ENCODE peak calls at places on chromosomes 3 and 15, in eight cellular contexts. M is tibial nerve, L is NT2/D1, C is Peyer's patch, J is Caco-2, D is stomach, X is cardiac muscle cell, Z is suprapubic skin. Y is an unnamed sample.
A peak's percentile ranks its signal among the peaks of the same experiment; 100 is the strongest.

GRCh38 chr3:196127308-196128040 is 45.6 kb upstream of the TFRC start:
- DNase-seq in M (no peak), Z (no peak), C (no peak), J (no peak), X (peak; percentile 66), D (peak; percentile 30), L (no peak), Y (peak; percentile 38)

GRCh38 chr3:170062769-170063168 is 25.0 kb downstream of the GPR160 start:
- DNase-seq in J (no peak), Z (no peak), D (no peak), M (no peak), X (no peak), C (peak; percentile 40), L (no peak), Y (no peak)

GRCh38 chr3:13277860-13278531 is 142.1 kb downstream of the NUP210 start:
- DNase-seq in D (no peak), Z (no peak), J (no peak), X (no peak), C (peak; percentile 45), L (no peak), M (no peak), Y (no peak)

GRCh38 chr3:20478407-20478806 is 292.4 kb upstream of the SGO1 start:
- DNase-seq in X (no peak), M (no peak), C (no peak), D (no peak), L (no peak), Z (no peak), J (no peak), Y (no peak)

GRCh38 chr15:50889589-50889988 is 18.9 kb upstream of the AP4E1 start:
- DNase-seq in D (no peak), X (no peak), Z (no peak), C (no peak), M (no peak), L (no peak), J (no peak), Y (no peak)

GRCh38 chr15:52730163-52730562 is 51.0 kb upstream of the ATOSA start:
- DNase-seq in L (no peak), X (no peak), Z (no peak), M (no peak), C (peak; percentile 74), J (no peak), D (no peak), Y (peak; percentile 57)

GRCh38 chr3:4071481-4072184 is 231.5 kb upstream of the SETMAR start:
- DNase-seq in C (peak; percentile 58), L (peak; percentile 81), Z (no peak), D (no peak), J (no peak), X (no peak), M (no peak), Y (no peak)

GRCh38 chr3:95923496-95924210 is 890.7 kb upstream of the EPHA6 start:
- DNase-seq in J (no peak), Z (peak; percentile 73), D (no peak), M (no peak), X (no peak), L (no peak), C (peak; percentile 45), Y (no peak)

GRCh38 chr3:53773586-53774368 is 72.4 kb downstream of the CHDH start:
- DNase-seq in J (no peak), L (no peak), Z (no peak), C (no peak), M (no peak), X (no peak), D (no peak), Y (no peak)

GRCh38 chr3:124044961-124045360 is 53.0 kb upstream of the ROPN1 start:
- DNase-seq in L (no peak), X (no peak), J (no peak), Z (no peak), D (no peak), M (no peak), C (no peak), Y (no peak)

GRCh38 chr15:90519688-90520087 is 10.0 kb upstream of the CRTC3 start:
- DNase-seq in M (no peak), Z (no peak), X (no peak), J (no peak), D (no peak), L (no peak), C (no peak), Y (no peak)

GRCh38 chr15:31438601-31439265 is 112.1 kb downstream of the KLF13 start:
- DNase-seq in J (no peak), M (no peak), Z (peak; percentile 52), C (no peak), X (no peak), L (no peak), D (no peak), Y (no peak)

GRCh38 chr15:31440754-31441298 is 114.2 kb downstream of the KLF13 start:
- DNase-seq in L (no peak), M (peak; percentile 37), X (peak; percentile 32), J (peak; percentile 27), Z (peak; percentile 77), D (peak; percentile 42), C (peak; percentile 73), Y (peak; percentile 44)

GRCh38 chr15:31439328-31439727 is 112.7 kb downstream of the KLF13 start:
- DNase-seq in M (no peak), L (no peak), C (peak; percentile 78), J (peak; percentile 54), D (no peak), X (no peak), Z (peak; percentile 63), Y (peak; percentile 50)

GRCh38 chr15:31444844-31445243 is 118.2 kb downstream of the KLF13 start:
- DNase-seq in L (no peak), J (no peak), M (no peak), C (no peak), X (no peak), Z (no peak), D (no peak), Y (no peak)

DNA sequence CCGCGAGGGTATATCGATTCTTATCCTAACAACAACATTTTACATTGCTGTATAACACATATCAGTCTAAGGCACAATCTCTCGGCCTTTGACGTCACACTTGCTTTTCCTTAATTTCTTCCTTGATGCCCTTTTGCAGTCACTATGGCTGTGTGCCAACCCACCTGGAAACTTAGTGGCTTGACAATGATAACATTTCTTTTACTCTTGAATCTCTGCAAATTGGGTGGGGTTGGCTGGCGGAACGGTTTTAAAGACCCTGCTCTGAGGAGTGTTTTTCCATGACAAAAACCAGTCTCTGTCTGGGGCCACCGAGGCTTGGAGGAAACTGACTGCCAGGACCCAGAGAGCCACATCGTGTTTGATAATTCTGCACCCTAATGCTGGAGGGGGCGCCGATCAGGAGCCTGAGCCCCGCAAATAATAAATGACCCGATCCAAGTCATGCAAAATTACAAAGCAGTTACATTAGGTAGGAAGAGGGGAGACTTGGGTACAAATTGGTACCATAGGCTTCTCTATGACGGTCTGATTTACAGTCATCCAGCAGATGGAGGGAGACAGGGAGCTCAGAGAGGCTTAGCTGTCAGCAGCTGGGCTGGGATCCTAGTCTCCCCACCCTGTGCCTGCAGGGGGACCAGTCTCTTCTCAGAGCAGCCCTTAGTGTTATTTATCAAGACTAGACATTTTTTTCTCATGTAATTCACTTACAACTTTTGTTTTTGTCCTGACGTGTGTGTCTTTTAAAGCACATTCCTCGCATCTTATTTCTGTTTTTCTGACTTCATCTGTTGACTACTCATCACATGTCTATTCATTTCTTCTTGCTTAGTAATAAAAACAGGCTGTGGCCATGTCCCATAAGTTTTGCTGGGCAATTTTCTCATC is 115.8 kb downstream of the KLF13 start:
- DNase-seq in C (no peak), L (no peak), Z (peak; percentile 82), J (peak; percentile 26), X (no peak), D (peak; percentile 42), M (no peak), Y (no peak)
- H3K4me3 ChIP-seq in C (no peak overlapping the region), L (no peak overlapping the region), Z (no peak overlapping the region), J (no peak overlapping the region), X (no peak overlapping the region), D (no peak overlapping the region), M (no peak overlapping the region), Y (no peak overlapping the region)

GRCh38 chr3:35544976-35545375 is 94.3 kb upstream of the ARPP21 start:
- DNase-seq in M (no peak), L (no peak), C (no peak), D (no peak), J (no peak), Z (no peak), X (no peak), Y (no peak)
- H3K4me1 ChIP-seq in M (no peaks in the 10 kb centered on the region), L (no peaks in the 10 kb centered on the region), C (no peaks in the 10 kb centered on the region), D (no peaks in the 10 kb centered on the region), J (no peaks in the 10 kb centered on the region), Z (no peaks in the 10 kb centered on the region), X (no peaks in the 10 kb centered on the region), Y (no peaks in the 10 kb centered on the region)

DNA sequence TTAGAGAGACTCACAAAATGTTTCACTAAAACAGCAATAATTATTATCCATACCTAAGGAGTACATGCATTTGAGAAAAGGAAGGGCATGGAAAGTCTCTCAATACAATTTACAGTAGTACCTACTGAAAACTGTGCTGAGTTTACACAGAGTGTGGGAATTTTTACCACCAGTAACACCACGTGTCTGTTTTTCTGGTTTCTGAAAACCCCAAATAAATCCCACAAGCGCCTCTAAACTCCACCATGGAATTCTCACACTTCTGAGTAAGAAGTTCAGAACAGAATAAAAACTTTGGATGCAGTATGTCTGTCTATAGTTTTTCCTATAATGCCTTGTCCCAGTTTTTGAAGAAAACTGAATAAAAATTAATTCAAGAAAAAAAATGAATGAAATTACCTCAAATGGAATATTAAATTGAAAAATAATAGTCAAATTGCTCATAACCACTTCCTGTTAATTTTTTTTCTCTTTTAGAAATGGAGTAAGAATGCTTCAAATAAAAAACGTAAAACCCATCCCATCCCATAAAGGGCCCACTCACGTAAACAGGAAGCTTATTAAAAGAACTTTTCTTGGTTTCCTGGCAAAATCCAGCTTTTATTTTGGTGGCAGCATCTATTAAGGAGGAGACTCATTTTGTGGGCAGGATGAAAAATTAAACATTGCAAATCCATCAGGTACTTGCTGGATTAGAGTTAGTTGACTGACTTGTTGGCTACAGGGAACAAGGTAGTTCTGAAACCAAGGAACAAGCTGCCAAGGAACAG is 378.1 kb downstream of the TIGIT start:
- DNase-seq in L (no peak), C (no peak), M (no peak), X (no peak), D (no peak), Z (no peak), J (no peak), Y (no peak)
- H3K4me3 ChIP-seq in L (no peak overlapping the region), C (no peak overlapping the region), M (no peak overlapping the region), X (no peak overlapping the region), D (no peak overlapping the region), Z (no peak overlapping the region), J (no peak overlapping the region), Y (no peak overlapping the region)

GRCh38 chr15:85330941-85331588 is 49.3 kb upstream of the AKAP13 start:
- DNase-seq in X (peak; percentile 92), L (peak; percentile 64), M (peak; percentile 85), D (peak; percentile 92), J (peak; percentile 77), C (peak; percentile 97), Z (peak; percentile 94), Y (peak; percentile 54)
- H3K4me1 ChIP-seq in X (peaks cover 29% of the 10 kb centered on the region), L (no peaks in the 10 kb centered on the region), M (peaks cover 14% of the 10 kb centered on the region), D (peaks cover 39% of the 10 kb centered on the region), J (peaks cover 47% of the 10 kb centered on the region), C (peaks cover 22% of the 10 kb centered on the region), Z (peaks cover 24% of the 10 kb centered on the region), Y (peaks cover 27% of the 10 kb centered on the region)